ENCODE peak calls at places on chromosome 12, in four cellular contexts. Z is body of pancreas; W is activated naive CD8-positive, alpha-beta T cell treated with anti-CD3 and anti-CD28 coated beads, Interleukin-2, amount 50 U/mL, for 24 hours; X is GM23338. I is an unnamed sample.

GRCh38 chr12:121799175-121799841 is 4.5 kb upstream of the SETD1B start:
- DNase-seq in Z (peak; percentile 60), W (peak; percentile 65), X (peak; percentile 61), I (peak; percentile 90)

GRCh38 chr12:124841558-124841945 is 22.1 kb downstream of the SCARB1 start:
- DNase-seq in Z (no peak), W (no peak), X (no peak), I (peak; percentile 80)

GRCh38 chr12:68069276-68069675 is 80.0 kb downstream of the IFNG-AS1 start:
- DNase-seq in Z (no peak), W (no peak), X (no peak), I (no peak)

GRCh38 chr12:131052063-131052781 is 98.5 kb downstream of the ADGRD1 start:
- DNase-seq in Z (no peak), W (no peak), X (no peak), I (no peak)

GRCh38 chr12:95742586-95742985 is 48.0 kb downstream of the NTN4 start:
- DNase-seq in Z (no peak), W (no peak), X (no peak), I (no peak)

GRCh38 chr12:49496417-49497360 is 42.1 kb upstream of the KCNH3 start:
- DNase-seq in Z (no peak), W (no peak), X (no peak), I (no peak)

GRCh38 chr12:18492372-18493025 is 231.2 kb downstream of the PIK3C2G start:
- DNase-seq in Z (no peak), W (no peak), X (no peak), I (no peak)

GRCh38 chr12:105347486-105347885 is 17.0 kb downstream of the C12orf75 start:
- DNase-seq in Z (no peak), W (no peak), X (no peak), I (no peak)

GRCh38 chr12:54840293-54840692 is 14.0 kb upstream of the MUCL1 start:
- DNase-seq in Z (no peak), W (no peak), X (no peak), I (no peak)

GRCh38 chr12:117444781-117445180 is 83.4 kb upstream of the NOS1 start:
- DNase-seq in Z (no peak), W (no peak), X (no peak), I (no peak)

GRCh38 chr12:7015555-7016370 is 2.5 kb downstream of the LPCAT3 start:
- DNase-seq in Z (no peak), W (no peak), X (no peak), I (no peak)

GRCh38 chr12:9707864-9708808 is 24.8 kb downstream of the CLECL1 start:
- DNase-seq in Z (peak; percentile 57), W (peak; percentile 61), X (peak; percentile 85), I (peak; percentile 87)

GRCh38 chr12:81297606-81298005 is 219.7 kb downstream of the ACSS3 start:
- DNase-seq in Z (no peak), W (no peak), X (no peak), I (no peak)

GRCh38 chr12:122423258-122424165 is 1.0 kb upstream of the CLIP1 start:
- DNase-seq in Z (no peak), W (no peak), X (peak; percentile 69), I (peak; percentile 85)

GRCh38 chr12:65152012-65152411 is 17.4 kb upstream of the LEMD3 start:
- DNase-seq in Z (no peak), W (no peak), X (no peak), I (no peak)

GRCh38 chr12:120670667-120671066 is 16.3 kb upstream of the MLEC start:
- DNase-seq in Z (no peak), W (no peak), X (no peak), I (no peak)

GRCh38 chr12:111446631-111447570 is 41.2 kb downstream of the SH2B3 start:
- DNase-seq in Z (peak; percentile 9), W (no peak), X (no peak), I (peak; percentile 47)

GRCh38 chr12:50925342-50925651 is 27.0 kb upstream of the HIGD1C start:
- DNase-seq in Z (no peak), W (no peak), X (peak; percentile 38), I (no peak)

GRCh38 chr12:131044136-131044535 is 90.4 kb downstream of the ADGRD1 start:
- DNase-seq in Z (no peak), W (no peak), X (no peak), I (no peak)

GRCh38 chr12:16012086-16012485 is 101.0 kb downstream of the DERA start:
- DNase-seq in Z (peak; percentile 72), W (no peak), X (no peak), I (no peak)

GRCh38 chr12:92721130-92721529 is 18.3 kb downstream of the PLEKHG7 start:
- DNase-seq in Z (no peak), W (no peak), X (no peak), I (no peak)

GRCh38 chr12:85775071-85775470 is 61.1 kb downstream of the RASSF9 start:
- DNase-seq in Z (no peak), W (no peak), X (no peak), I (no peak)

GRCh38 chr12:109418848-109419474 is 58.1 kb downstream of the KCTD10 start:
- DNase-seq in Z (no peak), W (no peak), X (no peak), I (no peak)

GRCh38 chr12:12779529-12779928 is 5.9 kb upstream of the APOLD1 start:
- DNase-seq in Z (no peak), W (no peak), X (no peak), I (no peak)

GRCh38 chr12:121925361-121925725 is 7.0 kb downstream of the CFAP251 start:
- DNase-seq in Z (no peak), W (no peak), X (no peak), I (peak; percentile 60)

GRCh38 chr12:1093166-1093751 is 102.2 kb downstream of the ERC1 start:
- DNase-seq in Z (no peak), W (peak; percentile 13), X (peak; percentile 85), I (peak; percentile 80)

GRCh38 chr12:66036317-66036716 is 94.2 kb downstream of the LLPH start:
- DNase-seq in Z (peak; percentile 21), W (no peak), X (no peak), I (no peak)

GRCh38 chr12:51345681-51346080 is 798 bp downstream of the CELA1 start:
- DNase-seq in Z (no peak), W (no peak), X (peak; percentile 17), I (peak; percentile 67)

GRCh38 chr12:99054601-99055128 is 409.6 kb downstream of the APAF1 start:
- DNase-seq in Z (no peak), W (no peak), X (no peak), I (no peak)

GRCh38 chr12:70661762-70662161 is 24.5 kb upstream of the PTPRB start:
- DNase-seq in Z (no peak), W (no peak), X (no peak), I (no peak)

GRCh38 chr12:120199595-120200306 is 1.2 kb downstream of the RPLP0 start:
- DNase-seq in Z (no peak), W (peak; percentile 34), X (no peak), I (no peak)

GRCh38 chr12:124432376-124432775 is 135.0 kb downstream of the NCOR2 start:
- DNase-seq in Z (no peak), W (no peak), X (no peak), I (no peak)

I was measured in endodermal cell.